ENCODE peak calls at places on chromosomes 2 and 18, in seven cellular contexts. V is Panc1, I is lung, P is PC-3, F is neural progenitor cell, K is foreskin fibroblast, R is pancreas. L is an unnamed sample.

GRCh38 chr2:67255933-67256615 is 141.1 kb upstream of the ETAA1 start:
- DNase-seq in F (no peak), V (no peak), K (peak; percentile 70), R (no peak), P (peak; percentile 45), I (no peak), L (no peak)

GRCh38 chr2:12964904-12965539 is 248.3 kb downstream of the TRIB2 start:
- DNase-seq in P (no peak), I (no peak), R (no peak), V (no peak), K (no peak), F (no peak), L (no peak)

GRCh38 chr18:8428951-8429350 is 180.3 kb upstream of the RAB12 start:
- DNase-seq in P (no peak), V (no peak), F (no peak), K (no peak), I (no peak), R (no peak), L (no peak)

GRCh38 chr2:102098756-102099155 is 43.8 kb upstream of the IL1R1 start:
- DNase-seq in F (no peak), V (no peak), R (no peak), K (no peak), P (peak; percentile 81), I (no peak), L (no peak)

GRCh38 chr2:3325458-3326181 is 52.0 kb downstream of the EIPR1 start:
- DNase-seq in F (no peak), V (no peak), P (no peak), R (no peak), K (no peak), I (no peak), L (no peak)

GRCh38 chr18:75124967-75125358 is 84.0 kb downstream of the PTGR3 start:
- DNase-seq in K (no peak), F (no peak), V (no peak), I (no peak), R (peak; percentile 51), P (peak; percentile 16), L (no peak)

GRCh38 chr18:24678626-24679025 is 218.2 kb downstream of the HRH4 start:
- DNase-seq in R (no peak), I (no peak), F (no peak), K (peak; percentile 12), V (no peak), P (no peak), L (no peak)

GRCh38 chr2:3606370-3607124 is 11.6 kb downstream of the COLEC11 start:
- DNase-seq in F (no peak), I (peak; percentile 27), R (no peak), K (no peak), P (no peak), V (no peak), L (no peak)

GRCh38 chr18:36181386-36181785 is 5.9 kb upstream of the MOCOS start:
- DNase-seq in R (no peak), K (no peak), V (no peak), F (no peak), I (no peak), P (no peak), L (no peak)

GRCh38 chr2:101400516-101401315 is 13.4 kb upstream of the CREG2 start:
- DNase-seq in V (no peak), K (peak; percentile 27), R (no peak), I (no peak), F (peak; percentile 48), P (no peak), L (no peak)

GRCh38 chr2:38095996-38096861 is 20.3 kb upstream of the CYP1B1 start:
- DNase-seq in R (no peak), V (no peak), K (peak; percentile 68), I (no peak), F (peak; percentile 7), P (peak; percentile 94), L (no peak)

GRCh38 chr18:73841661-73842060 is 306.0 kb downstream of the FBXO15 start:
- DNase-seq in V (no peak), R (no peak), K (no peak), I (no peak), P (peak; percentile 33), F (no peak), L (no peak)

GRCh38 chr18:73848656-73849055 is 299.0 kb downstream of the FBXO15 start:
- DNase-seq in F (no peak), K (peak; percentile 81), I (no peak), P (peak; percentile 79), V (no peak), R (no peak), L (peak; percentile 76)

GRCh38 chr18:73840319-73841065 is 307.1 kb downstream of the FBXO15 start:
- DNase-seq in K (no peak), P (no peak), R (no peak), V (no peak), I (no peak), F (peak; percentile 8), L (no peak)

GRCh38 chr18:73839441-73839840 is 308.2 kb downstream of the FBXO15 start:
- DNase-seq in K (no peak), F (no peak), P (no peak), R (no peak), I (no peak), V (no peak), L (no peak)

DNA sequence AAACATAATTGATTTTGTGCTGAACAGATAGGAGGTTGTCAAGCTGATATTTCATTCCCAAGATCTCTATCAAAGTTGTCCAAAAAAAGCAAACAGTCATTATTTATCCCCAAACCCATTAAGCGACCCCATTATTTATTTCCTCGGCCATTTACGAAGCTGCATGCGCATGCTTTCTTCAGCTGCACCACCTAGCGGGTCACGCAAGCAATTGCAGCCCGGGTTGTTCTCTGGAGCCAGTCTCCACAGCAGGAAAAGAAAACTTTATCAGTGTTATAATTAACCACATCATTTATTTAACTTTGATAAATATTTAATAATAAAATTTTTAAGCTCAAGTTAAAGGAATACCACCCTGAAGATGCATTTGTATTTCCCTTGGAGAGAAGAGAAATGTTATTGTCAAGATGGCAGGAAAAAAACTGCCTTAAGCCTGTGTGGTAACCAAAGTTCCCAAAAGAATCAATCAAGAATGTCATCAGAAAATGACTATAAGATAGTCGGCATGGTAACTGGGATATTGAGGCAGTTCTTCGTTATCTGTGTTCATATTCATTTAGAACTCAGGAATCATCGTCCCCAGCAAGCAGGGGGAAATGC is 304.7 kb downstream of the FBXO15 start:
- DNase-seq in I (no peak), F (peak; percentile 73), R (peak; percentile 67), K (peak; percentile 83), V (peak; percentile 22), P (peak; percentile 71), L (peak; percentile 22)
- H3K4me3 ChIP-seq in I (no peak overlapping the region), F (no peak overlapping the region), R (no peak overlapping the region), K (no peak overlapping the region), V (no peak overlapping the region), P (peak overlapping the region; percentile 55), L (no peak overlapping the region)

GRCh38 chr18:666177-666576 is 8.7 kb downstream of the TYMS start:
- DNase-seq in V (no peak), F (peak; percentile 18), I (no peak), P (peak; percentile 15), K (no peak), R (no peak), L (no peak)
- TF ChIP-seq CTCF in V (peak; percentile 44), F (peak; percentile 50), I (no peak), P (peak; percentile 54), K (no peak), R (no peak), L (peak; percentile 20)

GRCh38 chr18:34222396-34223163 is 2.1 kb downstream of the NOL4 start:
- DNase-seq in V (no peak), F (peak; percentile 73), R (peak; percentile 70), K (peak; percentile 41), I (no peak), P (peak; percentile 9), L (no peak)

GRCh38 chr18:34223164-34223892 is 1.4 kb downstream of the NOL4 start:
- DNase-seq in F (peak; percentile 65), P (no peak), K (peak; percentile 10), V (no peak), I (no peak), R (peak; percentile 69), L (no peak)

GRCh38 chr18:34223893-34224422 is 755 bp downstream of the NOL4 start:
- DNase-seq in R (no peak), V (no peak), I (no peak), K (peak; percentile 7), F (peak; percentile 6), P (no peak), L (no peak)

GRCh38 chr18:34224423-34225217 is at the start of gene NOL4:
- DNase-seq in I (peak; percentile 48), V (no peak), P (peak; percentile 36), F (peak; percentile 99), K (peak; percentile 38), R (peak; percentile 78), L (peak; percentile 45)

GRCh38 chr18:34225218-34225553 is 473 bp upstream of the NOL4 start:
- DNase-seq in K (no peak), F (no peak), V (no peak), P (no peak), I (no peak), R (no peak), L (no peak)
- H3K4me3 ChIP-seq in K (no peak overlapping the region), F (peak overlapping the region; percentile 27), V (peak overlapping the region; percentile 51), P (no peak overlapping the region), I (no peak overlapping the region), R (peak overlapping the region; percentile 48), L (peak overlapping the region; percentile 56)

GRCh38 chr2:23401427-23402204 is 16.6 kb downstream of the KLHL29 start:
- DNase-seq in K (no peak), P (no peak), F (no peak), I (no peak), V (no peak), R (no peak), L (no peak)

GRCh38 chr2:23402205-23402740 is 17.3 kb downstream of the KLHL29 start:
- DNase-seq in F (no peak), K (no peak), I (no peak), P (no peak), V (no peak), R (no peak), L (no peak)

GRCh38 chr2:23400703-23401102 is 15.7 kb downstream of the KLHL29 start:
- DNase-seq in I (no peak), K (no peak), P (no peak), R (no peak), V (no peak), F (no peak), L (no peak)

GRCh38 chr2:23399674-23400261 is 14.8 kb downstream of the KLHL29 start:
- DNase-seq in V (no peak), F (no peak), P (no peak), I (no peak), R (no peak), K (no peak), L (no peak)

GRCh38 chr2:23404426-23404825 is 19.4 kb downstream of the KLHL29 start:
- DNase-seq in I (peak; percentile 45), R (no peak), V (peak; percentile 65), K (peak; percentile 86), P (peak; percentile 78), F (peak; percentile 31), L (peak; percentile 28)
- TF ChIP-seq CTCF in I (no peak), R (no peak), V (peak; percentile 32), K (peak; percentile 39), P (peak; percentile 46), F (peak; percentile 35), L (peak; percentile 24)

GRCh38 chr2:237701859-237702370 is 74.5 kb downstream of the LRRFIP1 start:
- DNase-seq in F (no peak), V (no peak), K (no peak), R (no peak), P (no peak), I (no peak), L (no peak)
- H3K4me3 ChIP-seq in F (no peak overlapping the region), V (no peak overlapping the region), K (no peak overlapping the region), R (peak overlapping the region; percentile 7), P (no peak overlapping the region), I (no peak overlapping the region), L (no peak overlapping the region)